ENCODE peak calls at places on chromosome X, in nine cellular contexts. K is uterus; F is MCF 10A; M is lung; Z is left ventricle myocardium superior; L is stimulated activated CD4-positive, alpha-beta T cell treated with anti-CD3 and anti-CD28 coated beads, TNF-alpha, amount 100 ng/mL, for 4 hours; B is activated T-cell treated with anti-CD3 and anti-CD28 coated beads, Interleukin-2, amount 50 U/mL, for 1 hour; S is mammary epithelial cell; H is SK-N-SH. P is an unnamed sample.

GRCh38 chrX:153774576-153775292 is 6.1 kb upstream of the SRPK3 start:
- DNase-seq in K (no peak), F (no peak), M (no peak), Z (peak), L (no peak), B (no peak), S (no peak), H (peak), P (no peak)

GRCh38 chrX:120504569-120504968 is 35.5 kb upstream of the LAMP2 start:
- DNase-seq in K (no peak), F (peak), M (no peak), Z (no peak), L (no peak), B (no peak), S (peak), H (no peak), P (no peak)

GRCh38 chrX:16839224-16839851 is 30.8 kb downstream of the RBBP7 start:
- DNase-seq in K (no peak), F (no peak), M (no peak), Z (no peak), L (no peak), B (no peak), S (no peak), H (no peak), P (peak)

GRCh38 chrX:19879742-19880378 is 7.5 kb downstream of the SH3KBP1 start:
- DNase-seq in K (no peak), F (no peak), M (no peak), Z (no peak), L (no peak), B (no peak), S (no peak), H (no peak), P (no peak)

GRCh38 chrX:130084651-130085237 is 25.6 kb downstream of the ELF4 start:
- DNase-seq in K (no peak), F (no peak), M (no peak), Z (no peak), L (no peak), B (peak), S (no peak), H (no peak), P (no peak)

GRCh38 chrX:139882299-139882698 is 50.6 kb downstream of the ATP11C start:
- DNase-seq in K (no peak), F (no peak), M (no peak), Z (no peak), L (no peak), B (no peak), S (no peak), H (no peak), P (no peak)

GRCh38 chrX:68894513-68895338 is 65.9 kb downstream of the EFNB1 start:
- DNase-seq in K (peak), F (peak), M (peak), Z (peak), L (no peak), B (peak), S (peak), H (peak), P (peak)

GRCh38 chrX:49155900-49156837 is 6.4 kb upstream of the MAGIX start:
- DNase-seq in K (peak), F (peak), M (peak), Z (peak), L (peak), B (peak), S (peak), H (peak), P (peak)

GRCh38 chrX:71169586-71169985 is 24.9 kb downstream of the NLGN3 start:
- DNase-seq in K (no peak), F (no peak), M (no peak), Z (no peak), L (no peak), B (no peak), S (no peak), H (no peak), P (no peak)

GRCh38 chrX:109635151-109635550 is 10.2 kb upstream of the KCNE5 start:
- DNase-seq in K (no peak), F (peak), M (no peak), Z (no peak), L (no peak), B (no peak), S (peak), H (peak), P (peak)

GRCh38 chrX:134849390-134849789 is 141.4 kb upstream of the SMIM10 start:
- DNase-seq in K (no peak), F (peak), M (no peak), Z (no peak), L (no peak), B (no peak), S (peak), H (no peak), P (peak)

GRCh38 chrX:11555759-11556158 is 110.0 kb downstream of the ARHGAP6 start:
- DNase-seq in K (no peak), F (no peak), M (no peak), Z (no peak), L (no peak), B (no peak), S (no peak), H (no peak), P (peak)

GRCh38 chrX:129524250-129524850 is 1.1 kb upstream of the SMARCA1 start:
- DNase-seq in K (no peak), F (no peak), M (no peak), Z (no peak), L (no peak), B (no peak), S (no peak), H (no peak), P (no peak)

GRCh38 chrX:120741452-120741851 is 111.6 kb upstream of the C1GALT1C1 start:
- DNase-seq in K (no peak), F (peak), M (no peak), Z (no peak), L (no peak), B (no peak), S (peak), H (no peak), P (no peak)

GRCh38 chrX:155819966-155820491 is 61.1 kb upstream of the VAMP7 start:
- DNase-seq in K (peak), F (peak), M (peak), Z (peak), L (no peak), B (peak), S (peak), H (peak), P (peak)

GRCh38 chrX:136847874-136848273 is 32.7 kb downstream of the RBMX start:
- DNase-seq in K (no peak), F (no peak), M (no peak), Z (no peak), L (no peak), B (no peak), S (no peak), H (no peak), P (no peak)

GRCh38 chrX:123962006-123962485 is 540 bp downstream of the STAG2 start:
- DNase-seq in K (no peak), F (no peak), M (no peak), Z (no peak), L (no peak), B (no peak), S (no peak), H (no peak), P (peak)

GRCh38 chrX:123331349-123331748 is 147.3 kb downstream of the GRIA3 start:
- DNase-seq in K (no peak), F (no peak), M (no peak), Z (no peak), L (no peak), B (no peak), S (no peak), H (no peak), P (no peak)

GRCh38 chrX:29662101-29662500 is 553.3 kb upstream of the MAGEB2 start:
- DNase-seq in K (no peak), F (peak), M (no peak), Z (no peak), L (no peak), B (no peak), S (peak), H (no peak), P (peak)

GRCh38 chrX:9429767-9430166 is 35.1 kb upstream of the TBL1X start:
- DNase-seq in K (no peak), F (no peak), M (no peak), Z (no peak), L (no peak), B (no peak), S (no peak), H (peak), P (no peak)

GRCh38 chrX:1521459-1521956 is 15.5 kb downstream of the P2RY8 start:
- DNase-seq in K (no peak), F (no peak), M (no peak), Z (no peak), L (no peak), B (peak), S (no peak), H (no peak), P (no peak)

GRCh38 chrX:15151267-15152196 is 118.4 kb downstream of the ASB9 start:
- DNase-seq in K (no peak), F (peak), M (no peak), Z (no peak), L (peak), B (no peak), S (peak), H (no peak), P (peak)

GRCh38 chrX:66632473-66632872 is 6.4 kb downstream of the EDA2R start:
- DNase-seq in K (no peak), F (no peak), M (no peak), Z (no peak), L (no peak), B (no peak), S (peak), H (no peak), P (peak)

GRCh38 chrX:78199851-78200250 is 60.4 kb upstream of the TAF9B start:
- DNase-seq in K (no peak), F (peak), M (no peak), Z (no peak), L (no peak), B (no peak), S (peak), H (peak), P (peak)

GRCh38 chrX:114584434-114584943 is 603 bp downstream of the HTR2C start:
- DNase-seq in K (no peak), F (no peak), M (no peak), Z (no peak), L (no peak), B (no peak), S (no peak), H (peak), P (no peak)

P was measured in kidney tubule cell.